ENCODE peak calls at places on chromosomes 12 and 14, in ten cellular contexts. T, C, L, A, N, O, Z, G, X and I are unnamed samples.

GRCh38 chr12:2552000-2552399 is 242.8 kb upstream of the FKBP4 start:
- DNase-seq in T (no peak), C (no peak), L (no peak), A (no peak), N (no peak), O (no peak), Z (no peak), G (no peak), X (no peak), I (no peak)

GRCh38 chr14:72599579-72600470 is 294.1 kb downstream of the DPF3 start:
- DNase-seq in T (no peak), C (no peak), L (no peak), A (no peak), N (no peak), O (no peak), Z (no peak), G (no peak), X (no peak), I (no peak)

GRCh38 chr12:16610743-16611142 is 4.8 kb upstream of the LMO3 start:
- DNase-seq in T (no peak), C (no peak), L (no peak), A (no peak), N (no peak), O (no peak), Z (no peak), G (no peak), X (no peak), I (no peak)

GRCh38 chr14:95664546-95664945 is 21.7 kb upstream of the TCL1B start:
- DNase-seq in T (no peak), C (no peak), L (no peak), A (no peak), N (no peak), O (no peak), Z (no peak), G (no peak), X (no peak), I (no peak)

GRCh38 chr12:111056618-111057521 is 136.5 kb upstream of the MYL2 start:
- DNase-seq in T (no peak), C (peak), L (peak), A (peak), N (no peak), O (no peak), Z (no peak), G (no peak), X (no peak), I (no peak)

GRCh38 chr14:99036594-99037293 is 235.3 kb downstream of the BCL11B start:
- DNase-seq in T (no peak), C (no peak), L (no peak), A (no peak), N (no peak), O (no peak), Z (peak), G (peak), X (no peak), I (no peak)

GRCh38 chr14:69571879-69572633 is 2.6 kb downstream of the CCDC177 start:
- DNase-seq in T (peak), C (no peak), L (no peak), A (no peak), N (peak), O (no peak), Z (no peak), G (no peak), X (peak), I (no peak)

GRCh38 chr12:5051913-5052312 is 8.2 kb downstream of the KCNA5 start:
- DNase-seq in T (no peak), C (no peak), L (no peak), A (no peak), N (no peak), O (no peak), Z (no peak), G (no peak), X (no peak), I (no peak)

GRCh38 chr12:71371132-71371531 is 68.5 kb upstream of the LGR5 start:
- DNase-seq in T (no peak), C (no peak), L (no peak), A (no peak), N (peak), O (no peak), Z (no peak), G (no peak), X (no peak), I (no peak)

GRCh38 chr14:96603350-96604255 is 101.4 kb downstream of the PAPOLA start:
- DNase-seq in T (no peak), C (no peak), L (no peak), A (no peak), N (no peak), O (no peak), Z (no peak), G (no peak), X (no peak), I (no peak)

GRCh38 chr12:27345376-27345775 is 12.7 kb downstream of the BMAL2 start:
- DNase-seq in T (no peak), C (no peak), L (no peak), A (no peak), N (no peak), O (no peak), Z (no peak), G (no peak), X (no peak), I (no peak)

GRCh38 chr14:25006961-25007795 is 42.8 kb downstream of the STXBP6 start:
- DNase-seq in T (peak), C (no peak), L (no peak), A (no peak), N (peak), O (no peak), Z (no peak), G (no peak), X (no peak), I (no peak)

GRCh38 chr14:102464846-102465341 is 44.7 kb downstream of the ANKRD9 start:
- DNase-seq in T (no peak), C (no peak), L (no peak), A (no peak), N (no peak), O (no peak), Z (no peak), G (no peak), X (no peak), I (no peak)

GRCh38 chr12:85155791-85156190 is 119.6 kb downstream of the LRRIQ1 start:
- DNase-seq in T (peak), C (no peak), L (no peak), A (no peak), N (peak), O (no peak), Z (no peak), G (no peak), X (no peak), I (no peak)

GRCh38 chr12:109127533-109128242 is 11.3 kb downstream of the ACACB start:
- DNase-seq in T (no peak), C (no peak), L (no peak), A (no peak), N (no peak), O (peak), Z (no peak), G (peak), X (no peak), I (no peak)

GRCh38 chr14:58815781-58816297 is 178.1 kb downstream of the DACT1 start:
- DNase-seq in T (no peak), C (no peak), L (no peak), A (no peak), N (no peak), O (no peak), Z (no peak), G (no peak), X (no peak), I (no peak)

GRCh38 chr12:70402597-70402996 is 36.5 kb downstream of the KCNMB4 start:
- DNase-seq in T (no peak), C (no peak), L (no peak), A (no peak), N (no peak), O (no peak), Z (no peak), G (no peak), X (no peak), I (no peak)

GRCh38 chr12:115338566-115339294 is 654.8 kb upstream of the TBX3 start:
- DNase-seq in T (no peak), C (no peak), L (no peak), A (no peak), N (no peak), O (no peak), Z (no peak), G (no peak), X (no peak), I (no peak)

GRCh38 chr14:93943052-93943451 is 15.9 kb downstream of the FAM181A start:
- DNase-seq in T (no peak), C (no peak), L (no peak), A (no peak), N (peak), O (no peak), Z (no peak), G (no peak), X (no peak), I (no peak)

GRCh38 chr14:50605776-50606175 is 45.8 kb downstream of the ATL1 start:
- DNase-seq in T (no peak), C (no peak), L (no peak), A (no peak), N (peak), O (no peak), Z (no peak), G (no peak), X (no peak), I (no peak)

GRCh38 chr12:32477714-32478113 is 78.4 kb downstream of the FGD4 start:
- DNase-seq in T (no peak), C (no peak), L (no peak), A (no peak), N (no peak), O (no peak), Z (no peak), G (no peak), X (no peak), I (no peak)

GRCh38 chr14:54776361-54777001 is 126.1 kb downstream of the GCH1 start:
- DNase-seq in T (no peak), C (peak), L (peak), A (peak), N (peak), O (peak), Z (peak), G (peak), X (no peak), I (no peak)

GRCh38 chr14:70995671-70996070 is 88.4 kb downstream of the PCNX1 start:
- DNase-seq in T (peak), C (no peak), L (no peak), A (no peak), N (no peak), O (no peak), Z (no peak), G (no peak), X (peak), I (no peak)

GRCh38 chr14:92495041-92495440 is 18.5 kb upstream of the RIN3 start:
- DNase-seq in T (peak), C (no peak), L (no peak), A (no peak), N (no peak), O (no peak), Z (no peak), G (no peak), X (no peak), I (no peak)

GRCh38 chr14:104150201-104151027 is 12.0 kb downstream of the KIF26A start:
- DNase-seq in T (peak), C (no peak), L (no peak), A (no peak), N (peak), O (peak), Z (peak), G (no peak), X (peak), I (no peak)

GRCh38 chr12:52524241-52524897 is 4.2 kb upstream of the KRT5 start:
- DNase-seq in T (no peak), C (no peak), L (no peak), A (no peak), N (no peak), O (no peak), Z (no peak), G (peak), X (no peak), I (no peak)
- H3K27ac ChIP-seq in T (no peak), C (no peak), L (no peak), A (no peak), N (no peak), O (no peak), Z (no peak), G (no peak), X (no peak), I (no peak)

GRCh38 chr12:56114084-56114483 is 2.3 kb upstream of the RPL41 start:
- DNase-seq in T (no peak), C (no peak), L (no peak), A (no peak), N (no peak), O (no peak), Z (no peak), G (no peak), X (no peak), I (no peak)
- H3K27ac ChIP-seq in T (no peak), C (no peak), L (no peak), A (no peak), N (no peak), O (no peak), Z (no peak), G (no peak), X (no peak), I (no peak)

GRCh38 chr12:1350055-1350933 is 244.1 kb downstream of the FBXL14 start:
- DNase-seq in T (peak), C (no peak), L (no peak), A (no peak), N (peak), O (no peak), Z (no peak), G (no peak), X (no peak), I (no peak)

GRCh38 chr12:1353451-1353850 is 240.9 kb downstream of the FBXL14 start:
- DNase-seq in T (no peak), C (no peak), L (no peak), A (no peak), N (no peak), O (no peak), Z (no peak), G (no peak), X (no peak), I (no peak)

GRCh38 chr12:1351926-1352325 is 242.5 kb downstream of the FBXL14 start:
- DNase-seq in T (no peak), C (no peak), L (no peak), A (no peak), N (peak), O (no peak), Z (no peak), G (no peak), X (no peak), I (no peak)

GRCh38 chr12:1348606-1349005 is 245.8 kb downstream of the FBXL14 start:
- DNase-seq in T (no peak), C (no peak), L (no peak), A (no peak), N (no peak), O (no peak), Z (no peak), G (no peak), X (no peak), I (no peak)

GRCh38 chr12:1350934-1351240 is 243.5 kb downstream of the FBXL14 start:
- DNase-seq in T (no peak), C (no peak), L (no peak), A (no peak), N (no peak), O (no peak), Z (no peak), G (no peak), X (no peak), I (no peak)
- H3K27ac ChIP-seq in T (peak), C (no peak), L (no peak), A (no peak), N (peak), O (peak), Z (no peak), G (no peak), X (no peak), I (no peak)

GRCh38 chr12:57130941-57131340 is 2.7 kb downstream of the LRP1 start:
- DNase-seq in T (no peak), C (no peak), L (no peak), A (no peak), N (no peak), O (no peak), Z (no peak), G (no peak), X (no peak), I (no peak)

GRCh38 chr12:57128519-57129247 is 400 bp downstream of the LRP1 start:
- DNase-seq in T (no peak), C (no peak), L (no peak), A (no peak), N (no peak), O (no peak), Z (no peak), G (no peak), X (peak), I (no peak)

GRCh38 chr12:57127710-57128518 is at the start of gene LRP1:
- DNase-seq in T (peak), C (peak), L (peak), A (peak), N (peak), O (peak), Z (peak), G (peak), X (peak), I (peak)

GRCh38 chr12:57127101-57127709 is 1.1 kb upstream of the LRP1 start:
- DNase-seq in T (peak), C (peak), L (peak), A (peak), N (peak), O (peak), Z (peak), G (peak), X (peak), I (peak)

GRCh38 chr12:57129311-57130288 is 1.3 kb downstream of the LRP1 start:
- DNase-seq in T (no peak), C (no peak), L (no peak), A (no peak), N (peak), O (peak), Z (no peak), G (no peak), X (peak), I (no peak)
- H3K27ac ChIP-seq in T (peak), C (no peak), L (no peak), A (no peak), N (peak), O (peak), Z (peak), G (peak), X (no peak), I (peak)

GRCh38 chr14:77008541-77008940 is 20.0 kb downstream of the IRF2BPL start:
- DNase-seq in T (no peak), C (no peak), L (no peak), A (no peak), N (no peak), O (no peak), Z (no peak), G (no peak), X (no peak), I (no peak)

GRCh38 chr14:77006127-77006526 is 22.4 kb downstream of the IRF2BPL start:
- DNase-seq in T (no peak), C (no peak), L (no peak), A (no peak), N (no peak), O (no peak), Z (no peak), G (no peak), X (no peak), I (no peak)

GRCh38 chr14:77007339-77007974 is 21.1 kb downstream of the IRF2BPL start:
- DNase-seq in T (no peak), C (no peak), L (no peak), A (no peak), N (no peak), O (no peak), Z (no peak), G (no peak), X (no peak), I (no peak)

GRCh38 chr14:77009014-77009413 is 19.5 kb downstream of the IRF2BPL start:
- DNase-seq in T (no peak), C (no peak), L (no peak), A (no peak), N (no peak), O (no peak), Z (no peak), G (no peak), X (no peak), I (no peak)

DNA sequence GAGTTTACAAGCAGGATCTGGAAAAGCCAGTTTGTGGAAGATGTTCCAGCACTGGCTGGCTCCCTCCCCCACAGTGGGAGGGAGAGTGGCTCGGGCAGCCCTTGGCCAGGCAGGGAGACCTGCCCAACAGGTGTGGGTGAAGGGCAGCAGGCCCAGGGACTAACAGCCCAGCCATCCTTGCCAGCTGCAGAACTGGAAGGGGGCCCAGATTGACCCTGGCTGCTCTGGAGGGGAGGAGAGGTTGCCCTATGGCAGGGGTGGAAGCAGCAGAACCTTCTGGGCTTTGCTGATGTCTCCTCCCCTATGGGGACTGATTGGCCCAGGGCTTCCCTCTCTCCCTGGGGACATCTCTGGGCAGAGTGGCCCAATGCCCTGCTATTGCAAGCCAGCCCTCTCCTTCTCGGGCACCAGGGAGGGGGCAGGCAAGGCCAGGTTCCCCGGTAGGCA is 20.5 kb downstream of the IRF2BPL start:
- DNase-seq in T (no peak), C (no peak), L (no peak), A (no peak), N (no peak), O (peak), Z (peak), G (peak), X (no peak), I (no peak)
- H3K27ac ChIP-seq in T (peak), C (no peak), L (no peak), A (no peak), N (no peak), O (peak), Z (no peak), G (peak), X (no peak), I (no peak)